ENCODE peak calls at places on chromosome 16, in five cellular contexts. W, J, U, D and Q are unnamed samples.

GRCh38 chr16:31501966-31502348 is 6.2 kb downstream of the RUSF1 start:
- DNase-seq in W (no peak), J (no peak), U (no peak), D (no peak), Q (no peak)

GRCh38 chr16:11386054-11386680 is 40.9 kb downstream of the RMI2 start:
- DNase-seq in W (no peak), J (no peak), U (no peak), D (no peak), Q (no peak)

GRCh38 chr16:66204761-66205160 is 161.7 kb upstream of the CDH5 start:
- DNase-seq in W (no peak), J (no peak), U (no peak), D (no peak), Q (no peak)

GRCh38 chr16:75532791-75533190 is 3.1 kb downstream of the CHST5 start:
- DNase-seq in W (no peak), J (no peak), U (no peak), D (no peak), Q (no peak)

GRCh38 chr16:50450957-50451356 is 82.2 kb upstream of the BRD7 start:
- DNase-seq in W (no peak), J (no peak), U (no peak), D (no peak), Q (no peak)

GRCh38 chr16:20074089-20074956 is 633 bp upstream of the GPR139 start:
- DNase-seq in W (no peak), J (no peak), U (no peak), D (no peak), Q (no peak)

GRCh38 chr16:12542818-12543699 is 260.6 kb downstream of the CPPED1 start:
- DNase-seq in W (no peak), J (no peak), U (no peak), D (peak; percentile 10), Q (no peak)

GRCh38 chr16:11871193-11871592 is 19.9 kb upstream of the RSL1D1 start:
- DNase-seq in W (no peak), J (peak; percentile 53), U (no peak), D (no peak), Q (no peak)

GRCh38 chr16:72860726-72861562 is 187.0 kb downstream of the ZFHX3 start:
- DNase-seq in W (no peak), J (no peak), U (no peak), D (no peak), Q (no peak)

GRCh38 chr16:54282202-54282922 is 4.2 kb downstream of the IRX3 start:
- DNase-seq in W (no peak), J (peak; percentile 45), U (no peak), D (no peak), Q (peak; percentile 72)

GRCh38 chr16:2775765-2776499 is 1.1 kb downstream of the ELOB start:
- DNase-seq in W (no peak), J (no peak), U (peak; percentile 30), D (no peak), Q (no peak)

GRCh38 chr16:24139282-24139681 is 116.9 kb upstream of the CACNG3 start:
- DNase-seq in W (no peak), J (no peak), U (no peak), D (no peak), Q (no peak)

GRCh38 chr16:50841081-50841886 is 99.4 kb downstream of the CYLD start:
- DNase-seq in W (no peak), J (no peak), U (no peak), D (no peak), Q (peak; percentile 38)

GRCh38 chr16:53370827-53371226 is 63.4 kb upstream of the RBL2 start:
- DNase-seq in W (no peak), J (no peak), U (no peak), D (no peak), Q (no peak)

GRCh38 chr16:83494459-83494858 is 313.3 kb upstream of the HSBP1 start:
- DNase-seq in W (no peak), J (no peak), U (no peak), D (no peak), Q (no peak)

GRCh38 chr16:20887207-20887606 is 13.0 kb downstream of the DCUN1D3 start:
- DNase-seq in W (no peak), J (no peak), U (no peak), D (no peak), Q (no peak)

GRCh38 chr16:73069581-73070262 is 21.8 kb upstream of the ZFHX3 start:
- DNase-seq in W (no peak), J (no peak), U (peak; percentile 40), D (no peak), Q (no peak)

GRCh38 chr16:14013571-14014283 is 57.4 kb upstream of the MRTFB start:
- DNase-seq in W (peak; percentile 11), J (peak; percentile 90), U (no peak), D (peak; percentile 25), Q (no peak)

GRCh38 chr16:3020247-3020603 is at the start of gene TNFRSF12A:
- DNase-seq in W (no peak), J (peak; percentile 82), U (peak; percentile 83), D (peak; percentile 39), Q (peak; percentile 86)

GRCh38 chr16:76729525-76729924 is 452.3 kb downstream of the CNTNAP4 start:
- DNase-seq in W (no peak), J (no peak), U (no peak), D (no peak), Q (no peak)

GRCh38 chr16:69712277-69712676 is 14.1 kb downstream of the NQO1 start:
- DNase-seq in W (no peak), J (no peak), U (no peak), D (no peak), Q (no peak)

GRCh38 chr16:28279006-28279405 is 13.3 kb upstream of the SBK1 start:
- DNase-seq in W (no peak), J (no peak), U (no peak), D (no peak), Q (no peak)

GRCh38 chr16:54286330-54287017 is at the start of gene IRX3:
- DNase-seq in W (no peak), J (peak; percentile 87), U (no peak), D (peak; percentile 84), Q (peak; percentile 83)

GRCh38 chr16:65024649-65025243 is 97.1 kb downstream of the CDH11 start:
- DNase-seq in W (no peak), J (no peak), U (no peak), D (no peak), Q (no peak)

GRCh38 chr16:83533193-83533592 is 274.6 kb upstream of the HSBP1 start:
- DNase-seq in W (no peak), J (peak; percentile 4), U (no peak), D (no peak), Q (no peak)

GRCh38 chr16:57253410-57253927 is 8.4 kb downstream of the ARL2BP start:
- DNase-seq in W (no peak), J (no peak), U (no peak), D (no peak), Q (peak; percentile 42)

GRCh38 chr16:7363397-7364053 is 30.9 kb downstream of the RBFOX1 start:
- DNase-seq in W (no peak), J (no peak), U (no peak), D (peak; percentile 44), Q (no peak)

GRCh38 chr16:84754353-84754856 is 54.6 kb downstream of the USP10 start:
- DNase-seq in W (peak; percentile 46), J (peak; percentile 86), U (peak; percentile 85), D (peak; percentile 42), Q (peak; percentile 81)
- H3K4me1 ChIP-seq in W (peaks cover 13% of the 10 kb centered on the region), J (peaks cover 25% of the 10 kb centered on the region), U (no peaks in the 10 kb centered on the region), D (peaks cover 37% of the 10 kb centered on the region), Q (peaks cover 42% of the 10 kb centered on the region)

DNA sequence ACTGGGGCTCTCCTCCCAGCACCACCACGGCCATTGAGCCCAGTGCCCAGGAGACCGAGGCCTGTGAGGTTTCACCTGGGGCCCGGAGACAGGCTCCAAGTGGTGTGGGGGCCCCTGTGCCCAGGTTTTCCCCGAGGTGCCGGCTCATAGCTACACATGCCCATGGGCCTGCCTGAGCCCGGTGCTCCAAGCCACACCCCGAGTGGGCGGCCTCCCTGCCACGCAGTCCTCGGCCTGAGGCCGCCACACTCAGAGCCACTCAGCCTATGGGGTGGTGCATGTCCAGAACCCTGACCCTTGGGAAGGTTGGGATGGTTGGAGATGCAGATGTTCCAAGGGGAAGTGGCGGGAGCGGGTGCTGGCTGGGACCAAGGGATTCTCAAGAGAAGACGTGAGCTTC is 24.1 kb downstream of the JPH3 start:
- DNase-seq in W (no peak), J (no peak), U (no peak), D (no peak), Q (no peak)
- TF ChIP-seq CTCF in W (no peak), J (no peak), U (no peak), D (no peak), Q (no peak)

GRCh38 chr16:81677375-81677737 is 101.7 kb upstream of the PLCG2 start:
- DNase-seq in W (no peak), J (no peak), U (no peak), D (no peak), Q (no peak)

GRCh38 chr16:81678326-81679095 is 100.6 kb upstream of the PLCG2 start:
- DNase-seq in W (no peak), J (no peak), U (no peak), D (no peak), Q (no peak)

GRCh38 chr16:81679721-81680430 is 99.2 kb upstream of the PLCG2 start:
- DNase-seq in W (no peak), J (no peak), U (no peak), D (no peak), Q (no peak)

GRCh38 chr16:81675662-81676535 is 103.2 kb upstream of the PLCG2 start:
- DNase-seq in W (no peak), J (no peak), U (no peak), D (no peak), Q (no peak)

GRCh38 chr16:81676571-81677374 is 102.3 kb upstream of the PLCG2 start:
- DNase-seq in W (no peak), J (no peak), U (no peak), D (no peak), Q (no peak)
- H3K27ac ChIP-seq in W (no peak overlapping the region), J (peak overlapping the region; percentile 12), U (peak overlapping the region; percentile 1), D (no peak overlapping the region), Q (no peak overlapping the region)

GRCh38 chr16:4320030-4320429 is 4.2 kb downstream of the GLIS2 start:
- DNase-seq in W (no peak), J (no peak), U (peak; percentile 73), D (no peak), Q (no peak)

GRCh38 chr16:4322121-4323035 is 6.5 kb downstream of the GLIS2 start:
- DNase-seq in W (no peak), J (no peak), U (peak; percentile 63), D (no peak), Q (no peak)

GRCh38 chr16:4320571-4321137 is 4.8 kb downstream of the GLIS2 start:
- DNase-seq in W (no peak), J (no peak), U (peak; percentile 65), D (no peak), Q (no peak)

GRCh38 chr16:4323071-4323844 is 7.4 kb downstream of the GLIS2 start:
- DNase-seq in W (no peak), J (no peak), U (peak; percentile 63), D (no peak), Q (no peak)

GRCh38 chr16:4321286-4322120 is 5.6 kb downstream of the GLIS2 start:
- DNase-seq in W (no peak), J (no peak), U (peak; percentile 66), D (no peak), Q (no peak)
- H3K4me1 ChIP-seq in W (peaks cover 94% of the 10 kb centered on the region), J (peaks cover 87% of the 10 kb centered on the region), U (peaks cover 2% of the 10 kb centered on the region), D (peaks cover 24% of the 10 kb centered on the region), Q (peaks cover 97% of the 10 kb centered on the region)

GRCh38 chr16:67979955-67980678 is at the start of gene DPEP3:
- DNase-seq in W (no peak), J (no peak), U (no peak), D (no peak), Q (no peak)
- TF ChIP-seq CTCF in W (no peak), J (no peak), U (no peak), D (no peak), Q (no peak)